ENCODE peak calls at places on chromosomes 16 and 17, in eight cellular contexts. S is NCI-H1105; Y is GM23338; T is NCI-H1417; C is hippocampal formation; P is effector CD4-positive, alpha-beta T cell; Q is neuronal stem cell; A is mucosa of descending colon. L is an unnamed sample.
A peak's percentile ranks its signal among the peaks of the same experiment; 100 is the strongest.

GRCh38 chr17:62693616-62694415 is 66.3 kb downstream of the MRC2 start:
- DNase-seq in P (no peak), S (no peak), A (no peak), Y (no peak), T (no peak), C (no peak), Q (no peak), L (peak; percentile 97)

GRCh38 chr17:68197091-68197996 is 50.5 kb upstream of the AMZ2 start:
- DNase-seq in Q (no peak), C (no peak), T (peak; percentile 44), Y (peak; percentile 51), P (peak; percentile 34), S (peak; percentile 11), A (peak; percentile 33), L (peak; percentile 55)

GRCh38 chr16:56372013-56372634 is 53.2 kb downstream of the AMFR start:
- DNase-seq in T (no peak), C (no peak), Y (no peak), A (no peak), Q (no peak), S (no peak), P (no peak), L (no peak)

GRCh38 chr17:20926532-20926931 is 116.3 kb downstream of the USP22 start:
- DNase-seq in S (no peak), P (no peak), Q (no peak), A (no peak), Y (no peak), T (no peak), C (no peak), L (no peak)

GRCh38 chr16:82091225-82091624 is 56.2 kb downstream of the HSD17B2 start:
- DNase-seq in S (no peak), T (no peak), P (no peak), C (no peak), A (no peak), Q (no peak), Y (no peak), L (no peak)

GRCh38 chr16:88747588-88748301 is 37.3 kb downstream of the PIEZO1 start:
- DNase-seq in T (peak; percentile 4), A (peak; percentile 81), C (no peak), Y (peak; percentile 83), P (no peak), S (no peak), Q (no peak), L (peak; percentile 74)

GRCh38 chr17:40181205-40181604 is 3.9 kb downstream of the RAPGEFL1 start:
- DNase-seq in Y (no peak), T (no peak), P (no peak), A (peak; percentile 37), Q (no peak), S (no peak), C (no peak), L (no peak)

GRCh38 chr17:81852237-81852636 is 8.1 kb downstream of the P4HB start:
- DNase-seq in Y (no peak), C (no peak), P (no peak), S (no peak), A (no peak), Q (no peak), T (no peak), L (no peak)

GRCh38 chr16:85645021-85645589 is 32.0 kb downstream of the GSE1 start:
- DNase-seq in A (peak; percentile 60), Y (no peak), T (no peak), C (no peak), P (no peak), Q (no peak), S (no peak), L (no peak)

GRCh38 chr17:15108992-15109391 is 156.1 kb downstream of the PMP22 start:
- DNase-seq in C (no peak), S (no peak), T (no peak), A (no peak), P (no peak), Y (no peak), Q (no peak), L (no peak)

GRCh38 chr16:55081622-55082593 is 151.2 kb downstream of the IRX5 start:
- DNase-seq in S (no peak), A (no peak), Y (no peak), T (no peak), C (no peak), P (no peak), Q (no peak), L (no peak)

GRCh38 chr17:50191070-50192045 is 10.1 kb downstream of the COL1A1 start:
- DNase-seq in T (no peak), A (no peak), Q (no peak), Y (no peak), S (no peak), C (no peak), P (no peak), L (no peak)

GRCh38 chr16:23365602-23366240 is 63.6 kb downstream of the SCNN1B start:
- DNase-seq in S (no peak), C (no peak), Q (no peak), T (no peak), Y (peak; percentile 25), A (no peak), P (no peak), L (no peak)

GRCh38 chr17:55093358-55093757 is 124.8 kb downstream of the STXBP4 start:
- DNase-seq in C (no peak), Y (no peak), S (no peak), T (no peak), Q (no peak), A (no peak), P (no peak), L (no peak)

GRCh38 chr17:19579867-19580565 is 46.4 kb downstream of the SLC47A1 start:
- DNase-seq in P (no peak), A (no peak), S (no peak), Q (no peak), C (no peak), T (no peak), Y (peak; percentile 66), L (peak; percentile 42)

GRCh38 chr16:24701521-24701951 is 27.9 kb upstream of the TNRC6A start:
- DNase-seq in C (no peak), Y (no peak), Q (no peak), A (no peak), P (no peak), T (no peak), S (no peak), L (no peak)

GRCh38 chr17:79808763-79809529 is 12.1 kb upstream of the CBX8 start:
- DNase-seq in A (peak; percentile 62), C (no peak), S (no peak), P (no peak), Y (peak; percentile 80), T (peak; percentile 80), Q (no peak), L (peak; percentile 81)